ENCODE peak calls at places on chromosome 15, in six cellular contexts. W, V, U, B, F and A are unnamed samples.

GRCh38 chr15:63050737-63051700 is 8.5 kb downstream of the TPM1 start:
- DNase-seq in W (no peak), V (no peak), U (peak; percentile 88), B (no peak), F (no peak), A (peak; percentile 96)

GRCh38 chr15:69881760-69882159 is 216.0 kb downstream of the TLE3 start:
- DNase-seq in W (no peak), V (no peak), U (no peak), B (no peak), F (no peak), A (no peak)

GRCh38 chr15:63461230-63461629 is 43.2 kb upstream of the USP3 start:
- DNase-seq in W (no peak), V (no peak), U (no peak), B (no peak), F (no peak), A (no peak)

GRCh38 chr15:62802612-62803011 is 239.9 kb upstream of the TPM1 start:
- DNase-seq in W (no peak), V (no peak), U (no peak), B (no peak), F (no peak), A (no peak)

GRCh38 chr15:26722621-26723160 is 50.2 kb downstream of the GABRB3 start:
- DNase-seq in W (no peak), V (no peak), U (no peak), B (peak; percentile 49), F (no peak), A (no peak)

GRCh38 chr15:39127151-39127815 is 453.6 kb upstream of the THBS1 start:
- DNase-seq in W (no peak), V (no peak), U (no peak), B (no peak), F (no peak), A (peak; percentile 47)

GRCh38 chr15:81068516-81068915 is 65.6 kb upstream of the CFAP161 start:
- DNase-seq in W (no peak), V (no peak), U (no peak), B (no peak), F (no peak), A (no peak)

GRCh38 chr15:52256930-52257733 is 38.5 kb downstream of the MYO5C start:
- DNase-seq in W (no peak), V (no peak), U (no peak), B (no peak), F (no peak), A (no peak)

GRCh38 chr15:81400640-81401236 is 26.7 kb upstream of the TMC3 start:
- DNase-seq in W (no peak), V (no peak), U (peak; percentile 65), B (peak; percentile 55), F (peak; percentile 5), A (peak; percentile 35)

GRCh38 chr15:90463381-90463780 is 66.3 kb upstream of the CRTC3 start:
- DNase-seq in W (no peak), V (no peak), U (peak; percentile 76), B (no peak), F (no peak), A (no peak)

GRCh38 chr15:48002772-48003171 is 118.0 kb upstream of the SLC24A5 start:
- DNase-seq in W (no peak), V (no peak), U (no peak), B (no peak), F (no peak), A (no peak)

GRCh38 chr15:89851665-89852341 is 37.2 kb upstream of the ANPEP start:
- DNase-seq in W (no peak), V (no peak), U (no peak), B (no peak), F (no peak), A (no peak)

GRCh38 chr15:64623347-64624024 is 151.9 kb downstream of the RBPMS2 start:
- DNase-seq in W (no peak), V (no peak), U (peak; percentile 24), B (no peak), F (no peak), A (peak; percentile 20)

GRCh38 chr15:33746203-33746602 is 222.1 kb upstream of the CHRM5 start:
- DNase-seq in W (no peak), V (no peak), U (no peak), B (no peak), F (no peak), A (no peak)

GRCh38 chr15:82079736-82080135 is 33.9 kb upstream of the MEX3B start:
- DNase-seq in W (no peak), V (no peak), U (peak; percentile 58), B (no peak), F (no peak), A (no peak)

GRCh38 chr15:74961616-74962015 is 5.0 kb upstream of the RPP25 start:
- DNase-seq in W (no peak), V (no peak), U (no peak), B (no peak), F (no peak), A (no peak)
- TF ChIP-seq POLR2A in W (no peak), V (no peak), U (no peak), B (no peak), F (no peak), A (no peak)

GRCh38 chr15:41116116-41116871 is at the start of gene INO80:
- DNase-seq in W (peak; percentile 99), V (peak; percentile 99), U (peak; percentile 99), B (peak; percentile 88), F (peak; percentile 99), A (peak; percentile 98)
- TF ChIP-seq POLR2A in W (peak; percentile 77), V (peak; percentile 46), U (peak; percentile 76), B (peak; percentile 26), F (peak; percentile 91), A (peak; percentile 92)

DNA sequence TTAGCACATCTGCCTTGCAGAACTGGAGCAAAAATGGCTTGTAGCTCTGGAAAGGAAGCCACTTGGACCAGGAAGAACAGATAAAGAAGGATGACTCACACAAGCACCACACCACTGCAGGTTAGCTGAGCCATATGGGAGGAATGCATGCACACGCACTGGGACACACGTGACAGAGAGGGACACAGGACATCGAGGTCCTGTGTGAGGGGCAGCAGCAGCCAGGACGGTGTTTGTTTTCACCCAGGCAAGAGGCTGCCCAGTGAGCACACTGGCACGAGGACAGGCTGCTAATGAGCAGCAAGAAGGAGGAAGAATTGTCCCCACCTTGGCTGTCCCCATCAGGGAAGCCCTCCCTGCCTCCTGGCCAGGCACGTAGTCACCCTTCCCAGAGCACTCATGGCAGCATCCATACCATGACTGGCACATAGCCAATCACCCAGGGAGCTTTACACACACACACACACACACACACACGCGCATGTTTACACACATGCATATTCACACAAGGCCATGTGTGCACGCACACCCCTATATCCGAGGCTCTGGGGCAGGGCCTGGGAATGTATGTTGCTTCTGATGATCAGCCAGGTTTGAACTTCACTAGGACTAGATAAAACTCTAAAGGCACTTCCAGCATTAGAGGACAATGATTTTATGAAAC is 24.0 kb upstream of the SPTBN5 start:
- DNase-seq in W (peak; percentile 70), V (no peak), U (peak; percentile 84), B (peak; percentile 24), F (peak; percentile 61), A (peak; percentile 23)
- TF ChIP-seq POLR2A in W (no peak), V (no peak), U (no peak), B (no peak), F (no peak), A (no peak)

GRCh38 chr15:78951841-78952238 is 7.0 kb upstream of the CTSH start:
- DNase-seq in W (no peak), V (no peak), U (peak; percentile 47), B (peak; percentile 60), F (peak; percentile 77), A (no peak)
- TF ChIP-seq POLR2A in W (no peak), V (no peak), U (no peak), B (no peak), F (peak; percentile 29), A (no peak)

GRCh38 chr15:49045691-49046112 is 544 bp downstream of the SECISBP2L start:
- DNase-seq in W (no peak), V (no peak), U (peak; percentile 21), B (peak; percentile 10), F (peak; percentile 15), A (peak; percentile 69)

GRCh38 chr15:49044761-49045571 is 1.3 kb downstream of the SECISBP2L start:
- DNase-seq in W (no peak), V (no peak), U (peak; percentile 1), B (no peak), F (no peak), A (peak; percentile 32)

GRCh38 chr15:49044002-49044401 is 2.2 kb downstream of the SECISBP2L start:
- DNase-seq in W (no peak), V (no peak), U (no peak), B (no peak), F (no peak), A (no peak)

GRCh38 chr15:49047456-49047855 is 1.2 kb upstream of the SECISBP2L start:
- DNase-seq in W (no peak), V (no peak), U (no peak), B (no peak), F (no peak), A (no peak)

GRCh38 chr15:49046113-49046883 is at the start of gene SECISBP2L:
- DNase-seq in W (peak; percentile 97), V (peak; percentile 96), U (peak; percentile 92), B (peak; percentile 81), F (peak; percentile 93), A (peak; percentile 95)
- TF ChIP-seq POLR2A in W (peak; percentile 83), V (peak; percentile 80), U (peak; percentile 74), B (peak; percentile 17), F (peak; percentile 90), A (peak; percentile 79)